ENCODE peak calls at places on chromosome 9, in five cellular contexts. One of them, this sample, is unnamed.
A peak's percentile ranks its signal among the peaks of the same experiment; 100 is the strongest.

GRCh38 chr9:35070823-35071813 is 1.3 kb downstream of the VCP start:
- DNase-seq in M059J: peak; percentile 78
- DNase-seq in effector memory CD4-positive, alpha-beta T cell: no peak
- DNase-seq in activated CD8-positive, alpha-beta memory T cell treated with anti-CD3 and anti-CD28 coated beads, Interleukin-2, amount 50 U/mL, for 4 hours: no peak
- DNase-seq in D341Med: no peak
- DNase-seq in this sample: no peak

GRCh38 chr9:469672-470040 is 255.0 kb downstream of the DOCK8 start:
- DNase-seq in activated CD8-positive, alpha-beta memory T cell treated with anti-CD3 and anti-CD28 coated beads, Interleukin-2, amount 50 U/mL, for 4 hours: peak; percentile 19
- DNase-seq in effector memory CD4-positive, alpha-beta T cell: no peak
- DNase-seq in M059J: no peak
- DNase-seq in D341Med: no peak
- DNase-seq in this sample: no peak

GRCh38 chr9:37645903-37646506 is 4.7 kb upstream of the FRMPD1 start:
- DNase-seq in effector memory CD4-positive, alpha-beta T cell: no peak
- DNase-seq in activated CD8-positive, alpha-beta memory T cell treated with anti-CD3 and anti-CD28 coated beads, Interleukin-2, amount 50 U/mL, for 4 hours: no peak
- DNase-seq in D341Med: no peak
- DNase-seq in M059J: no peak
- DNase-seq in this sample: no peak

GRCh38 chr9:35882996-35883395 is 12.8 kb upstream of the OR13J1 start:
- DNase-seq in D341Med: no peak
- DNase-seq in M059J: peak; percentile 12
- DNase-seq in activated CD8-positive, alpha-beta memory T cell treated with anti-CD3 and anti-CD28 coated beads, Interleukin-2, amount 50 U/mL, for 4 hours: no peak
- DNase-seq in effector memory CD4-positive, alpha-beta T cell: no peak
- DNase-seq in this sample: no peak

GRCh38 chr9:110426052-110426709 is 88.5 kb upstream of the TXNDC8 start:
- DNase-seq in effector memory CD4-positive, alpha-beta T cell: no peak
- DNase-seq in M059J: peak; percentile 58
- DNase-seq in activated CD8-positive, alpha-beta memory T cell treated with anti-CD3 and anti-CD28 coated beads, Interleukin-2, amount 50 U/mL, for 4 hours: no peak
- DNase-seq in D341Med: no peak
- DNase-seq in this sample: no peak

GRCh38 chr9:126805546-126806262 is 864 bp downstream of the ZBTB43 start:
- DNase-seq in effector memory CD4-positive, alpha-beta T cell: peak; percentile 84
- DNase-seq in D341Med: no peak
- DNase-seq in activated CD8-positive, alpha-beta memory T cell treated with anti-CD3 and anti-CD28 coated beads, Interleukin-2, amount 50 U/mL, for 4 hours: peak; percentile 79
- DNase-seq in M059J: peak; percentile 80
- DNase-seq in this sample: peak; percentile 71

GRCh38 chr9:114790521-114790920 is 15.3 kb downstream of the TNFSF15 start:
- DNase-seq in M059J: peak; percentile 59
- DNase-seq in effector memory CD4-positive, alpha-beta T cell: no peak
- DNase-seq in activated CD8-positive, alpha-beta memory T cell treated with anti-CD3 and anti-CD28 coated beads, Interleukin-2, amount 50 U/mL, for 4 hours: no peak
- DNase-seq in D341Med: no peak
- DNase-seq in this sample: no peak

GRCh38 chr9:1871486-1872181 is 143.5 kb upstream of the SMARCA2 start:
- DNase-seq in effector memory CD4-positive, alpha-beta T cell: no peak
- DNase-seq in D341Med: no peak
- DNase-seq in M059J: no peak
- DNase-seq in activated CD8-positive, alpha-beta memory T cell treated with anti-CD3 and anti-CD28 coated beads, Interleukin-2, amount 50 U/mL, for 4 hours: no peak
- DNase-seq in this sample: peak; percentile 2

GRCh38 chr9:35649431-35650340 is 1.0 kb downstream of the SIT1 start:
- DNase-seq in effector memory CD4-positive, alpha-beta T cell: no peak
- DNase-seq in M059J: no peak
- DNase-seq in D341Med: no peak
- DNase-seq in activated CD8-positive, alpha-beta memory T cell treated with anti-CD3 and anti-CD28 coated beads, Interleukin-2, amount 50 U/mL, for 4 hours: no peak
- DNase-seq in this sample: peak; percentile 51

GRCh38 chr9:14480561-14480960 is 166.6 kb upstream of the NFIB start:
- DNase-seq in activated CD8-positive, alpha-beta memory T cell treated with anti-CD3 and anti-CD28 coated beads, Interleukin-2, amount 50 U/mL, for 4 hours: no peak
- DNase-seq in M059J: no peak
- DNase-seq in effector memory CD4-positive, alpha-beta T cell: no peak
- DNase-seq in D341Med: no peak
- DNase-seq in this sample: no peak

GRCh38 chr9:32782476-32783167 is 718 bp upstream of the TMEM215 start:
- DNase-seq in effector memory CD4-positive, alpha-beta T cell: no peak
- DNase-seq in D341Med: peak; percentile 67
- DNase-seq in M059J: no peak
- DNase-seq in activated CD8-positive, alpha-beta memory T cell treated with anti-CD3 and anti-CD28 coated beads, Interleukin-2, amount 50 U/mL, for 4 hours: no peak
- DNase-seq in this sample: no peak